ENCODE peak calls at places on chromosomes 11 and 22, in five cellular contexts. A is GM12878, B is K562, C is SK-N-SH, L is HepG2. X is an unnamed sample.

GRCh38 chr22:42969348-42969975 is 45.5 kb downstream of the PACSIN2 start:
- DNase-seq in A (no peak), B (no peak), C (no peak), L (no peak), X (no peak)

GRCh38 chr11:108890482-108891092 is 225.7 kb downstream of the DDX10 start:
- DNase-seq in A (no peak), B (no peak), C (no peak), L (no peak), X (no peak)

GRCh38 chr11:59247535-59248227 is 35.0 kb upstream of the MPEG1 start:
- DNase-seq in A (no peak), B (no peak), C (no peak), L (no peak), X (no peak)

GRCh38 chr11:44611088-44611487 is 45.6 kb downstream of the CD82 start:
- DNase-seq in A (no peak), B (no peak), C (no peak), L (no peak), X (no peak)

GRCh38 chr22:24406322-24407277 is 20.8 kb upstream of the ADORA2A start:
- DNase-seq in A (no peak), B (peak; percentile 47), C (peak; percentile 23), L (no peak), X (no peak)

GRCh38 chr11:66268953-66269906 is 791 bp downstream of the RAB1B start:
- DNase-seq in A (no peak), B (peak; percentile 61), C (peak; percentile 58), L (peak; percentile 58), X (no peak)

GRCh38 chr11:118265954-118266353 is 1.9 kb upstream of the MPZL2 start:
- DNase-seq in A (no peak), B (no peak), C (no peak), L (no peak), X (no peak)

GRCh38 chr11:46362146-46363030 is 15.1 kb downstream of the DGKZ start:
- DNase-seq in A (no peak), B (no peak), C (no peak), L (no peak), X (no peak)

GRCh38 chr22:24803064-24803542 is 2.9 kb upstream of the SGSM1 start:
- DNase-seq in A (no peak), B (peak; percentile 55), C (peak; percentile 78), L (peak; percentile 46), X (peak; percentile 70)

GRCh38 chr11:125262825-125263218 is 98.3 kb downstream of the PKNOX2 start:
- DNase-seq in A (no peak), B (no peak), C (no peak), L (no peak), X (no peak)

GRCh38 chr11:125264091-125265022 is 99.8 kb downstream of the PKNOX2 start:
- DNase-seq in A (no peak), B (no peak), C (no peak), L (no peak), X (no peak)

GRCh38 chr11:125261471-125262087 is 97.0 kb downstream of the PKNOX2 start:
- DNase-seq in A (no peak), B (no peak), C (no peak), L (no peak), X (no peak)

GRCh38 chr11:125262194-125262824 is 97.8 kb downstream of the PKNOX2 start:
- DNase-seq in A (no peak), B (no peak), C (no peak), L (peak; percentile 28), X (no peak)

DNA sequence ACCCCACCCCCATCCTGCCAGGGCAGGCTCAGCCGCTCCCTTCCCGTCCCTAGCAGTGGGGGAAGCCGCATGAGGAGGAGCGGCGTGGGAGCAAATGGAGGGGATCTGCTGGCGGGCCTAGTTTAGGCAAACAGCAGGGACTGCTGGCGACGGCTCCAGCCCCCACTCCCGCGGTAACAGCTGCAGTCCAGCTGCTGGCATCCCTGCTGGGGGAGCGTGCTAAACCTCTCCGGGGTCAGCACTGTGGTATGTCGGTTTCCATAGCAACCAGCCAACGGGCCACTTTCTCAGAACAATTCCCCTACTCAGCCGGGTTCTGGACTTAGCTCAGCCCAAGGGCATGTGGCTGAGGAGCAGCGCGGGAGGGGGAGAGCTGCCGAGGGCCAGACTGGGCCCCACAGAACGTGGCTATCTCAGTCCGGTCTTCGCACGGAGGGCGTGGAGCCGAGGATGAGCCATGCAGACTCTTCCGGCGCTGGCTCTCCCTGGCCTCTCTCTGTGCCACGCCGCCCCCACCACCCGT is 98.8 kb downstream of the PKNOX2 start:
- DNase-seq in A (no peak), B (no peak), C (peak; percentile 83), L (peak; percentile 69), X (no peak)
- TF ChIP-seq ZBTB33 in A (no peak), B (no peak), C (no peak), L (no peak), X (no peak)

DNA sequence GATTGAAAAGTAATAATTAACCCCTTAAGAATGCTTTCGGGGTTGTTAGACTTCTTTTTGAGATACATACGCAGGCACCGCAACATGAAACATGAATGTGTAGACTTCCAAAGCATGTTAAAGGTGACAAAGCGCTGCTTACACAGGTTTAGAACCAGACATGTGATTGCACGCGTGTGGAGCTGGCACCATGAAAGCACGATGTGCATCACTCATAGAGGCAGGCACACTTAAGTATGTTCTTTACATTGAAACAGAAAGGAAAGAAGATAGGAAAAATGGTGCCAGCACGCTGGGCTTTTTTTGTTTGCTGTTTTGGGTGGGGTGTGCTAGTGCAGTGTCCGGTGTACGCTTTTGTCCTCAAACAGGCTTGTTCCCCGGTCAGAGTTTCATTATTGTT is 83.6 kb upstream of the PPARA start:
- DNase-seq in A (no peak), B (no peak), C (no peak), L (no peak), X (no peak)
- H4K20me1 ChIP-seq in A (no peaks in the 10 kb centered on the region), B (no peaks in the 10 kb centered on the region), C (no peaks in the 10 kb centered on the region), L (peaks cover 4% of the 10 kb centered on the region), X (no peaks in the 10 kb centered on the region)

GRCh38 chr22:31603574-31603973 is 58.4 kb downstream of the PISD start:
- DNase-seq in A (no peak), B (no peak), C (no peak), L (no peak), X (no peak)
- TF ChIP-seq ZBTB33 in A (no peak), B (no peak), C (no peak), L (no peak), X (no peak)

GRCh38 chr22:40585205-40585778 is 51.2 kb downstream of the MRTFA start:
- DNase-seq in A (no peak), B (no peak), C (no peak), L (no peak), X (no peak)
- H4K20me1 ChIP-seq in A (no peaks in the 10 kb centered on the region), B (no peaks in the 10 kb centered on the region), C (no peaks in the 10 kb centered on the region), L (no peaks in the 10 kb centered on the region), X (no peaks in the 10 kb centered on the region)